ENCODE peak calls at places on chromosomes 5 and 9, in six cellular contexts. U, P, Q, T, R and F are unnamed samples.

GRCh38 chr9:621199-621860 is 220.2 kb upstream of the DMRT1 start:
- DNase-seq in U (no peak), P (no peak), Q (no peak), T (no peak), R (no peak), F (no peak)

GRCh38 chr9:134455951-134456739 is 129.9 kb downstream of the RXRA start:
- DNase-seq in U (peak; percentile 67), P (peak; percentile 99), Q (peak; percentile 47), T (peak; percentile 96), R (peak; percentile 81), F (peak; percentile 68)

GRCh38 chr5:134578578-134579283 is 53.3 kb downstream of the JADE2 start:
- DNase-seq in U (no peak), P (no peak), Q (no peak), T (peak; percentile 70), R (no peak), F (no peak)

GRCh38 chr5:87339986-87340385 is 72.3 kb downstream of the RASA1 start:
- DNase-seq in U (no peak), P (peak; percentile 21), Q (no peak), T (no peak), R (no peak), F (no peak)

GRCh38 chr9:136489731-136490130 is 6.9 kb upstream of the SEC16A start:
- DNase-seq in U (no peak), P (no peak), Q (no peak), T (no peak), R (no peak), F (no peak)

GRCh38 chr5:95733100-95733499 is 2.0 kb downstream of the RHOBTB3 start:
- DNase-seq in U (no peak), P (no peak), Q (no peak), T (no peak), R (no peak), F (no peak)

GRCh38 chr5:122091942-122092600 is 14.0 kb upstream of the LOX start:
- DNase-seq in U (no peak), P (peak; percentile 78), Q (no peak), T (no peak), R (no peak), F (no peak)

GRCh38 chr5:154850255-154851062 is at the start of gene FAXDC2:
- DNase-seq in U (no peak), P (peak; percentile 82), Q (peak; percentile 72), T (peak; percentile 89), R (peak; percentile 50), F (no peak)

GRCh38 chr9:74493512-74493911 is 3.6 kb upstream of the RORB start:
- DNase-seq in U (no peak), P (no peak), Q (no peak), T (no peak), R (no peak), F (no peak)

GRCh38 chr5:65020492-65020891 is 251.8 kb downstream of the CWC27 start:
- DNase-seq in U (no peak), P (peak; percentile 76), Q (no peak), T (no peak), R (no peak), F (no peak)

GRCh38 chr5:72064801-72065570 is 42.3 kb upstream of the MAP1B start:
- DNase-seq in U (no peak), P (no peak), Q (peak; percentile 54), T (no peak), R (no peak), F (no peak)